ENCODE peak calls at places on chromosomes 1 and 21, in four cellular contexts. A is endothelial cell of umbilical vein, U is K562, S is keratinocyte. X is an unnamed sample. For H3K9me1, the result is how much of the 10 kb centered on the place peaks cover.

GRCh38 chr1:23916209-23917131 is 3.3 kb upstream of the CNR2 start:
- DNase-seq in A (peak), U (peak), S (no peak), X (peak)

GRCh38 chr1:223052931-223053330 is 90.1 kb downstream of the TLR5 start:
- DNase-seq in A (no peak), U (no peak), S (no peak), X (no peak)

GRCh38 chr21:42150458-42151085 is 68.4 kb upstream of the ABCG1 start:
- DNase-seq in A (no peak), U (no peak), S (no peak), X (no peak)

GRCh38 chr1:241703001-241703400 is 50.9 kb downstream of the WDR64 start:
- DNase-seq in A (no peak), U (no peak), S (no peak), X (no peak)

GRCh38 chr1:88169939-88170338 is 514.1 kb upstream of the PKN2 start:
- DNase-seq in A (no peak), U (no peak), S (no peak), X (no peak)

GRCh38 chr1:192974701-192975100 is 84.5 kb downstream of the UCHL5 start:
- DNase-seq in A (no peak), U (no peak), S (peak), X (peak)

GRCh38 chr1:152654110-152654509 is 9.1 kb upstream of the LCE2D start:
- DNase-seq in A (peak), U (peak), S (peak), X (peak)

GRCh38 chr1:94962745-94963265 is 35.9 kb upstream of the CNN3 start:
- DNase-seq in A (peak), U (peak), S (no peak), X (peak)

GRCh38 chr1:175498002-175498401 is 245.4 kb downstream of the TNR start:
- DNase-seq in A (no peak), U (no peak), S (no peak), X (no peak)

GRCh38 chr21:46527801-46528200 is 69.1 kb downstream of the DIP2A start:
- DNase-seq in A (no peak), U (no peak), S (no peak), X (no peak)

GRCh38 chr1:47950481-47950880 is 46.7 kb downstream of the TRABD2B start:
- DNase-seq in A (no peak), U (no peak), S (no peak), X (no peak)

GRCh38 chr1:92817986-92818764 is 13.7 kb upstream of the RPL5 start:
- DNase-seq in A (peak), U (peak), S (no peak), X (no peak)

GRCh38 chr1:156160744-156161181 is 7.4 kb downstream of the SEMA4A start:
- DNase-seq in A (peak), U (peak), S (no peak), X (peak)

GRCh38 chr1:15714438-15715136 is 21.5 kb upstream of the SLC25A34 start:
- DNase-seq in A (no peak), U (no peak), S (no peak), X (peak)

GRCh38 chr1:38818706-38819439 is 40.7 kb downstream of the RRAGC start:
- DNase-seq in A (no peak), U (no peak), S (no peak), X (no peak)

GRCh38 chr1:109610609-109611307 is 8.7 kb downstream of the GNAT2 start:
- DNase-seq in A (no peak), U (no peak), S (no peak), X (peak)

GRCh38 chr21:39182484-39183271 is 573 bp downstream of the PSMG1 start:
- DNase-seq in A (peak), U (peak), S (no peak), X (no peak)

GRCh38 chr1:220315070-220315839 is 43.0 kb upstream of the RAB3GAP2 start:
- DNase-seq in A (no peak), U (no peak), S (no peak), X (no peak)
- H3K9me1 ChIP-seq in A (under half), U (under half), S (under half), X (under half)

GRCh38 chr21:23119491-23119890 is 2121.3 kb downstream of the NCAM2 start:
- DNase-seq in A (no peak), U (no peak), S (no peak), X (no peak)
- H3K9me1 ChIP-seq in A (under half), U (under half), S (under half), X (under half)

GRCh38 chr1:176575991-176576390 is 113.0 kb downstream of the PAPPA2 start:
- DNase-seq in A (no peak), U (no peak), S (no peak), X (no peak)
- H3K9me1 ChIP-seq in A (under half), U (under half), S (under half), X (under half)

DNA sequence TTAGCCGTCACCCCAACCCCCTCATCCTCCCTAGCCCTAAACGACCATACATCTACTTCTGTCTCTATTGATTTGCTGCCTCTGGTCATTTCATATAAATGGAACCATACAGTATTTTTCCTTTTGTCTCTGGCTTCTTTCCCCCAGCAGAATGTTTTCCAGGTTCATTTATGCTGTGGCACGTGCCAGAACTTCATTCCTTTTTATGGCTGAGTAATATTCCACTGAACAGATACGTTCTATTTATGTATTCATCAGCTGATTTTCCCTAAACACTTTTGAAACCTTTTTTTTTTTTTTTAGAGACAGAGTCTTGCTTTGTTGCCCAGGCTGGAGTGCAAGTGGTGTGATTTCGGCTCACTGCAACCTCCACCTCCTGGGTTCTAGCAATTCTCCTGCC is 181.1 kb downstream of the CAMTA1 start:
- DNase-seq in A (no peak), U (no peak), S (no peak), X (no peak)
- H3K9me1 ChIP-seq in A (under half), U (under half), S (under half), X (under half)

GRCh38 chr21:43191971-43192370 is 23.2 kb downstream of the CRYAA start:
- DNase-seq in A (no peak), U (no peak), S (no peak), X (no peak)
- H3K9me1 ChIP-seq in A (under half), U (under half), S (under half), X (under half)

DNA sequence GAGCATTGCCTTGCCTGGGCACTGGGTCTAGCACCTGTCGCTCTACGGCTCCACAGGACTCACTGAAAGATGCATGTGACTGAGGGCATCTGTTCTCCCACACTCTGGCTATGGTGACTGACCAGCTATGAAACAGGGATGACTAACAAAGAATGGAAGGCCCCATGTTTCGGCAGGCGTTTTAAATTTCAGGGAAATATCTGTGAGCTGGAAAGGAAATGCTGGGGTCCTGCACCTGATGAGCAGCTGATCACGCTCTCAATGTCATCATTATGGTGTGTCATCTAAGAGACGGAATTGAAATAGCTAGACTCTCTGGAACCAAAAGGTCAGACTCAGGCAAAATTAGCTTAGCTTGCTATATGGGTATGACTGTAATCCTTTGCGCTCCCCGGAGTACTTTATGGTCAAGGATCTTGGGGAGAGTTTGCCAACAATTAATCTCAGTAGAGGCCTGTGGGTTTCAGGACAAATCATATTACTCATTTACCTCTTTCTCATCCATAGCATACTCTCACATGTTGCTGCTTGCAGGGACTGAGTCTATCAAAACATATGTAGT is 24.5 kb upstream of the PALMD start:
- DNase-seq in A (no peak), U (no peak), S (no peak), X (peak)
- H3K9me1 ChIP-seq in A (under half), U (under half), S (under half), X (under half)

GRCh38 chr1:36729289-36729688 is 246.6 kb upstream of the CSF3R start:
- DNase-seq in A (no peak), U (no peak), S (no peak), X (no peak)

GRCh38 chr1:36731226-36732037 is 248.7 kb upstream of the CSF3R start:
- DNase-seq in A (no peak), U (peak), S (no peak), X (no peak)

GRCh38 chr1:36729716-36730510 is 247.2 kb upstream of the CSF3R start:
- DNase-seq in A (no peak), U (no peak), S (no peak), X (no peak)

GRCh38 chr1:36732038-36732402 is 249.3 kb upstream of the CSF3R start:
- DNase-seq in A (no peak), U (no peak), S (no peak), X (no peak)

GRCh38 chr1:36730599-36730998 is 247.9 kb upstream of the CSF3R start:
- DNase-seq in A (no peak), U (no peak), S (no peak), X (no peak)
- H3K9me1 ChIP-seq in A (under half), U (under half), S (under half), X (under half)

DNA sequence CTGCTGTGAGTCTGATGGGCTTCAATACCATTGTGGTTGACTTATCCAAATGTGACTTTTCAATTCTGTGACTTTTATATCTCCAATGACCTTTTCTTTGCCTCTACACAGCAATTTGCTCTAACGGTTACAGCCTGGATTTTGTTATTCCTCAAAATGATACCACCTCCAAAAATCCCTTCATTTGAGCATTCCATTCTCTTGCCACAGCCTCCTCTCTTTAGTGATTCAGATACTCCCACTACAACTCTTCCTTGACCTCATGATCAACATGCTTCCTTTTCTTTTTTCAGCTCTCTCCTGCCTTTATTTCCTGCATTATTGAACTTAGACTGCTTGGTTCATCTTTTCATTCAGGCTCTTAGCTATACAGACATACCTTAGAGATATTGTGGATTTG is 16.6 kb upstream of the IL19 start:
- DNase-seq in A (no peak), U (no peak), S (no peak), X (peak)
- H3K9me1 ChIP-seq in A (under half), U (under half), S (under half), X (under half)

DNA sequence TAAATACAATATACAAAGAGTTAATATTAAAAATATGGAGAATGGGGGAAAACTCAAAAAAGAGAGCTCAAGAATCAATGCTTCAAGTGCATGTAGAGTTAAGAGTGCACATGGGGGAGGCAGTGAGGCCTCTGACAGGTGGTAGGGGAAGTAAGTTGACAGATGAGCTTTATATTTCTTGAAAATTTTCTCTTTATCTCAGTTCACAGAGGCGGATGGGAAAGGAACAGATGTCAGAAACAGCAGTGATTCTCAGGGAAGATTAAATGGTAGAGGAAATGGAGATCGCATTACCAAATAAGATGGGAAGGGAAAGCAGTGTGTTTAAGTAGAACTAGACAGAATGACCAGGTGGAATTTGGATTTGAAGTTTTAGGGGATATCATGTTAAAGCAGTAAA is 200.1 kb upstream of the C1orf105 start:
- DNase-seq in A (no peak), U (no peak), S (no peak), X (no peak)
- H3K9me1 ChIP-seq in A (under half), U (under half), S (under half), X (under half)

DNA sequence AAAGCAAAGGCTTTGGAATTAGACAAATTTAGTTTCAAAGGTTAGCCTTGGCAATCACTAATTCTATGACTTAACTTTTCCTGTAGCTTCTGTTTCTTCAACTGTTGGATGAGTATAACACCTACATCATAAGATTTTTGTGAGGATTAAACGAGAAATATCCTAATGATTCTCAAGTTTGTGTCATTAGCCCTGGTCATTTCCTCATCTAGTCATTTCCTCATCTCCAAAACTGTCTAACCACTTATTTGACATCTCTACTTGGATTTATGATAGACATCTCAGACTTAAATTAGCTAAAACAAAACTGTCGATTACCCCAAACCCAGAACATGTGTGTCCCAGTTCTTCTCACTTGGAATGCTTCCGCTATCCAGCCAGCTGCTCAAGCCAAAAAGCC is 80.2 kb upstream of the CHODL start:
- DNase-seq in A (peak), U (no peak), S (no peak), X (no peak)
- H3K9me1 ChIP-seq in A (under half), U (under half), S (under half), X (under half)

X was measured in IMR-90.